ENCODE peak calls at places on chromosomes 12 and 14, in eight cellular contexts. S is CD4-positive, alpha-beta memory T cell; Y is upper lobe of right lung; H is neural progenitor cell; B is osteoblast; P is thoracic aorta; Z is hepatocyte; O is Karpas-422. J is an unnamed sample. For H3K27me3, the result is how much of the 10 kb centered on the place peaks cover.

GRCh38 chr12:54197037-54197909 is 8.5 kb upstream of the SMUG1 start:
- DNase-seq in S (no peak), Y (no peak), H (peak), B (peak), P (no peak), Z (no peak), O (peak), J (peak)

GRCh38 chr14:99721792-99722516 is 37.9 kb downstream of the CYP46A1 start:
- DNase-seq in S (no peak), Y (peak), H (no peak), B (peak), P (no peak), Z (no peak), O (no peak), J (peak)

GRCh38 chr14:52000631-52001030 is 11.3 kb downstream of the RTRAF start:
- DNase-seq in S (no peak), Y (no peak), H (no peak), B (no peak), P (no peak), Z (no peak), O (no peak), J (no peak)

GRCh38 chr12:6950944-6951540 is at the start of gene PTPN6:
- DNase-seq in S (peak), Y (peak), H (no peak), B (peak), P (no peak), Z (no peak), O (peak), J (peak)

GRCh38 chr14:51792819-51793218 is 67.6 kb upstream of the GNG2 start:
- DNase-seq in S (no peak), Y (no peak), H (no peak), B (no peak), P (no peak), Z (no peak), O (no peak), J (no peak)

GRCh38 chr14:89443002-89443660 is 26.1 kb upstream of the FOXN3 start:
- DNase-seq in S (no peak), Y (no peak), H (no peak), B (peak), P (no peak), Z (no peak), O (no peak), J (no peak)

GRCh38 chr14:67999290-67999689 is 179.7 kb downstream of the RAD51B start:
- DNase-seq in S (no peak), Y (no peak), H (no peak), B (no peak), P (no peak), Z (no peak), O (no peak), J (no peak)

GRCh38 chr14:54933006-54933405 is 30.4 kb upstream of the GCH1 start:
- DNase-seq in S (no peak), Y (no peak), H (no peak), B (no peak), P (no peak), Z (no peak), O (no peak), J (no peak)

GRCh38 chr12:92987362-92987761 is 58.3 kb upstream of the EEA1 start:
- DNase-seq in S (no peak), Y (no peak), H (peak), B (no peak), P (no peak), Z (peak), O (peak), J (peak)

GRCh38 chr12:50934981-50935807 is 17.1 kb upstream of the HIGD1C start:
- DNase-seq in S (no peak), Y (no peak), H (no peak), B (no peak), P (no peak), Z (no peak), O (no peak), J (no peak)

GRCh38 chr12:12432373-12432772 is 75.5 kb downstream of the BORCS5 start:
- DNase-seq in S (no peak), Y (no peak), H (no peak), B (no peak), P (no peak), Z (peak), O (no peak), J (no peak)

GRCh38 chr14:94345344-94346072 is 22.4 kb upstream of the SERPINA6 start:
- DNase-seq in S (no peak), Y (no peak), H (no peak), B (peak), P (no peak), Z (peak), O (no peak), J (no peak)

GRCh38 chr12:57456145-57456700 is 1.1 kb downstream of the INHBE start:
- DNase-seq in S (peak), Y (no peak), H (peak), B (peak), P (no peak), Z (peak), O (peak), J (peak)

GRCh38 chr14:99784508-99784907 is 8.7 kb upstream of the EML1 start:
- DNase-seq in S (no peak), Y (no peak), H (no peak), B (no peak), P (no peak), Z (peak), O (no peak), J (no peak)

GRCh38 chr12:126856958-126857357 is 1410.0 kb upstream of the TMEM132C start:
- DNase-seq in S (no peak), Y (no peak), H (no peak), B (no peak), P (no peak), Z (no peak), O (no peak), J (peak)

GRCh38 chr14:27427796-27428195 is 830.0 kb upstream of the NOVA1 start:
- DNase-seq in S (no peak), Y (no peak), H (no peak), B (no peak), P (no peak), Z (no peak), O (no peak), J (no peak)

GRCh38 chr14:42541535-42542001 is 934.9 kb downstream of the LRFN5 start:
- DNase-seq in S (no peak), Y (no peak), H (no peak), B (no peak), P (no peak), Z (no peak), O (no peak), J (no peak)

DNA sequence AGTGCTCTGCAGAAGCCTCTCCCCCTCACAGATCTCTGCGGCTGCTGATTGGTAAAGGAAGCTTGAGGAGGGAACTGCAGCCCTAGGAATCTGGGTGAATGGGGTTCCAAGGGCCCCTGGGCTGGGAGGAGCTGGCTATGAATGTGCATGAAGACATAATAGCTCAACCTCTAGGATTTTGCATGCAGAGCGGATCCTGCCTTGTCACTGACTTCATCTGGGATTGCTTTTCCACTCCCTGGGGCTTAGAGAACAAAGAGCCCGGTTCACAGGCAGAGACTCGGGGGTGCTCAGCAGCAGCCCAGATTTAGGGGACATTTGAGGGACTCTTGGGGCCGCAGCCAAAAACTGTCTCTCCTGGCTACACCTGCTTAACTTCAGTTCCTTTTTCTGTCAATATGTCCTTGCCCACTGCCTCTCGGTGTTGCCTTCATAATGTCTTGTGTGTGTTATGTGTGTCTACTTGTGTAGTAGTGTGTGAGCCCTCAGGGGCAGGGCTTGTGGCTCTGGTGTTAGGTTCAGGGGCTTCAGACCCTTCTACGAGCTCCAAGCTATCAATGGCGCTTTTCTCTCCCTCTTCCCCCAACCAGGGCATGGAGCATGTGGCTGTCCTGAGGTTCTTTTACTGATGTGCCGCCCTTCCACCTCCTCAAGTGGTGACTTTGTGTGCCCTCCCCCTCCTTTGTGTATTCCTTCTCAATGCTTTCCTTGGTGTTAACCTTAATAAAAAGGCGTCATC is 1.9 kb downstream of the CCDC184 start:
- DNase-seq in S (no peak), Y (no peak), H (peak), B (no peak), P (no peak), Z (peak), O (peak), J (peak)
- H3K27me3 ChIP-seq in S (under half), Y (under half), H (half or more), B (under half), P (under half), Z (under half), O (under half), J (half or more)

GRCh38 chr14:64292197-64292596 is 2.0 kb downstream of the ESR2 start:
- DNase-seq in S (no peak), Y (no peak), H (no peak), B (no peak), P (no peak), Z (no peak), O (peak), J (no peak)

GRCh38 chr14:64294672-64295413 is 672 bp upstream of the ESR2 start:
- DNase-seq in S (peak), Y (peak), H (peak), B (peak), P (no peak), Z (peak), O (peak), J (peak)

GRCh38 chr14:64293976-64294671 is at the start of gene ESR2:
- DNase-seq in S (peak), Y (peak), H (peak), B (no peak), P (no peak), Z (peak), O (peak), J (peak)

GRCh38 chr14:64289571-64289970 is 4.6 kb downstream of the ESR2 start:
- DNase-seq in S (no peak), Y (no peak), H (no peak), B (no peak), P (no peak), Z (no peak), O (no peak), J (no peak)
- H3K27me3 ChIP-seq in S (under half), Y (under half), H (under half), B (under half), P (under half), Z (under half), O (under half), J (under half)

GRCh38 chr12:114685869-114686268 is 1.9 kb upstream of the TBX3 start:
- DNase-seq in S (no peak), Y (no peak), H (peak), B (peak), P (no peak), Z (no peak), O (no peak), J (peak)

GRCh38 chr12:114687802-114688201 is 3.8 kb upstream of the TBX3 start:
- DNase-seq in S (no peak), Y (no peak), H (peak), B (peak), P (no peak), Z (no peak), O (no peak), J (peak)

GRCh38 chr12:114685320-114685781 is 1.4 kb upstream of the TBX3 start:
- DNase-seq in S (no peak), Y (no peak), H (peak), B (peak), P (no peak), Z (no peak), O (no peak), J (peak)

GRCh38 chr12:114687269-114687605 is 3.3 kb upstream of the TBX3 start:
- DNase-seq in S (no peak), Y (no peak), H (peak), B (peak), P (no peak), Z (no peak), O (no peak), J (no peak)

DNA sequence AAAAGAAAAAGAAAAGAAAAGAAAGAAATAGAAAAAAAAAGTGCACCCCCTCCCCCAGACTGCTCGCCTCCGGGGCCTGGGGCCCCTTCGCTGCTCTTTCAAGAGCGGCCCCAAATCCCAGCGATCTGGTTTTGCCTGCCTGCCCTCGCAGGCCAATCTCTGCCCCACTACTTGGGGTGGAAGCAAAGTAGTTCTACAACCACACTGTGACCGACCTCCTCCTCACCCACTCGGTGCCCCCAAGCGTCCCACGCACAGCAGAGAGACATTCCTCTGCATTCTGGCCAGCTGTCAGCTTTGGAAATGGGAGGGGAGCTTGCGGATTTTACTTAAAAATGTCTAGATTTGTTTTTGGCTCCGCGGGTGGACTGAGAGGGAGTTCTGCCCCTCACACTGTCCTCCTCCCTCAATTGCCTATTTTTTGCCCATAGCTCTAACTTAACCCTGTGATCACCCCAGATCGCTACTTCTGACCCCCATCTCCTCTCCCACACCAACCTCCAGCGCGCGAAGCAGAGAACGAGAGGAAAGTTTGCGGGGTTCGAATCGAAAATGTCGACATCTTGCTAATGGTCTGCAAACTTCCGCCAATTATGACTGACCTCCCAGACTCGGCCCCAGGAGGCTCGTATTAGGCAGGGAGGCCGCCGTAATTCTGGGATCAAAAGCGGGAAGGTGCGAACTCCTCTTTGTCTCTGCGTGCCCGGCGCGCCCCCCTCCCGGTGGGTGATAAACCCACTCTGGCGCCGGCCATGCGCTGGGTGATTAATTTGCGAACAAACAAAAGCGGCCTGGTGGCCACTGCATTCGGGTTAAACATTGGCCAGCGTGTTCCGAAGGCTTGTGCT is 2.7 kb upstream of the TBX3 start:
- DNase-seq in S (no peak), Y (no peak), H (peak), B (peak), P (no peak), Z (no peak), O (no peak), J (peak)
- H3K27me3 ChIP-seq in S (half or more), Y (half or more), H (half or more), B (under half), P (under half), Z (under half), O (under half), J (half or more)

GRCh38 chr12:123135688-123136087 is 15.2 kb downstream of the PITPNM2 start:
- DNase-seq in S (no peak), Y (no peak), H (no peak), B (no peak), P (no peak), Z (no peak), O (no peak), J (no peak)
- H3K27me3 ChIP-seq in S (under half), Y (under half), H (under half), B (under half), P (under half), Z (under half), O (under half), J (under half)

DNA sequence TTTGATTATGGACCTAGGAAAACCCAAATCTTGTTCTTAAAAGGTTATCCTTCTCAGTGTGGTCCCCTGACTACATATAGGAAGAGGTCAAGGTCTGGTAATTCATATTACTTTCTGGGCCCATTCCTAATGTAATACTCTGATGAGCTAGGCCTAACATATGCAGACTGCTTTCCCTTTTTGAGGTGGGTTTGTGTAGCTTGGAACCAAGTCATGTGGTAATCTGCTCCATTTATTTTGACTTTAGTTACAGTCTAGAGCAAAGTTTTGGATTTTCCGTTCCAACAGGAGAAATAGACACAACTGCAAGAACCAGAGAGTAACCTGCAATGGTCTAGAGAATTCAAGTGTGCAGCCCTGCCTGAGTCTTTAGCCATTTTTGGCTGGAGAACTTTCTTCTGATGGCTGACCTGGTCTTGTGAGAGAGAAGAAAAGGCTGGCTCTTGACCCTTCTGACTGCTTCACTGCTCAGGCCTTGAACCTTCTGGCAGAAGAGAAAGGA is 22.5 kb downstream of the TTC6 start:
- DNase-seq in S (no peak), Y (no peak), H (no peak), B (no peak), P (no peak), Z (no peak), O (no peak), J (no peak)
- H3K27me3 ChIP-seq in S (under half), Y (under half), H (under half), B (under half), P (under half), Z (under half), O (under half), J (under half)

GRCh38 chr14:56117765-56118610 is at the start of gene PELI2:
- DNase-seq in S (peak), Y (peak), H (peak), B (peak), P (no peak), Z (peak), O (peak), J (peak)
- H3K27me3 ChIP-seq in S (under half), Y (under half), H (under half), B (under half), P (under half), Z (under half), O (under half), J (under half)

GRCh38 chr12:3820122-3820521 is 53.1 kb downstream of the PARP11 start:
- DNase-seq in S (no peak), Y (no peak), H (no peak), B (no peak), P (no peak), Z (no peak), O (no peak), J (no peak)
- H3K27me3 ChIP-seq in S (under half), Y (under half), H (under half), B (under half), P (under half), Z (under half), O (under half), J (under half)

GRCh38 chr12:544142-544541 is 84.4 kb downstream of the B4GALNT3 start:
- DNase-seq in S (no peak), Y (no peak), H (no peak), B (peak), P (no peak), Z (no peak), O (no peak), J (no peak)

GRCh38 chr12:543114-543451 is 83.3 kb downstream of the B4GALNT3 start:
- DNase-seq in S (no peak), Y (no peak), H (no peak), B (peak), P (no peak), Z (no peak), O (no peak), J (no peak)

GRCh38 chr12:546265-546919 is 86.7 kb downstream of the B4GALNT3 start:
- DNase-seq in S (no peak), Y (no peak), H (no peak), B (peak), P (no peak), Z (no peak), O (no peak), J (peak)

GRCh38 chr12:545835-546234 is 86.1 kb downstream of the B4GALNT3 start:
- DNase-seq in S (no peak), Y (no peak), H (no peak), B (peak), P (no peak), Z (no peak), O (no peak), J (no peak)

DNA sequence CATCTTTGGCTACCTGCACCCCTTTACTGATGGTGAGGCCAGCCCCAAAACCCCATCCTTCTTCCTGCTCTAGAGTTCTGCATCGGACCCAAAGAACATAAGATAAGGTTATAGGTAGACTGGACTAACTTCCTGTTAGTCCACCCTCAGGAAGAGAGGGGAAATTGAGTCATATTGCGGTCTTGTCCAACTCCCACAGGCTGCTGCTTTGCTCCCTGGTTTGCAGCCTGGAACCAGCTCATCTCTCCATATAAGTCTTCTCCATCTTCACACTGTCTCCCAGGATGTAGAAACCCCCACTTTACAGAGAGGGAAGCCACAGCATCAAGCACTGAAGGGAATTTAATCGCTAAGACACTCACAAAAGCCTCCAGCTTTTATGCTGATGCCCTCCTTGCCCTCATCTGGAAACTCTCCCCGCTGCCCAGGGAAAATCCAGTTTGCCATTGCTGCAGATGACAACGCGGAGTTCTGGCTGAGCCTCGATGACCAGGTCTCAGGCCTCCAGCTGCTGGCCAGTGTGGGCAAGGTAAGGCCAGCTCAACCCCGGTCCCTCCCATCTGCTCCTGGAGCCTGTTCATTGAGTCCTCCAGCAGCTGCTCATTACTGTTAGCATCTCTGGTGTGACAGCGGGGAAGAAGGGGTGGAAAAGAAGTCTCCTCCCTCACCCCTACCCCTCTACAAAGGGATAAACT is 85.3 kb downstream of the B4GALNT3 start:
- DNase-seq in S (no peak), Y (no peak), H (no peak), B (peak), P (no peak), Z (no peak), O (no peak), J (peak)
- H3K27me3 ChIP-seq in S (under half), Y (under half), H (under half), B (under half), P (under half), Z (under half), O (under half), J (under half)

GRCh38 chr14:22478670-22479069 is 110.4 kb downstream of the DAD1 start:
- DNase-seq in S (no peak), Y (no peak), H (no peak), B (no peak), P (no peak), Z (peak), O (no peak), J (no peak)
- H3K27me3 ChIP-seq in S (under half), Y (under half), H (under half), B (half or more), P (under half), Z (under half), O (under half), J (under half)

GRCh38 chr12:113075137-113075683 is 18.7 kb downstream of the DTX1 start:
- DNase-seq in S (no peak), Y (no peak), H (no peak), B (no peak), P (no peak), Z (no peak), O (peak), J (no peak)
- H3K27me3 ChIP-seq in S (under half), Y (under half), H (half or more), B (under half), P (under half), Z (under half), O (under half), J (under half)

J was measured in H7.